ENCODE peak calls at places on chromosomes 6 and 20, in seven cellular contexts. G is Peyer's patch, Y is esophagus muscularis mucosa, J is heart left ventricle, D is GM12878, W is body of pancreas, I is H1. X is an unnamed sample.

GRCh38 chr20:39016496-39016895 is 54.4 kb downstream of the DHX35 start:
- DNase-seq in D (no peak), G (no peak), I (no peak), Y (no peak), J (no peak), W (no peak), X (no peak)

GRCh38 chr20:48783533-48784272 is 44.1 kb downstream of the PREX1 start:
- DNase-seq in J (no peak), I (no peak), G (no peak), D (no peak), W (no peak), Y (no peak), X (no peak)

GRCh38 chr6:12403201-12403826 is 113.2 kb downstream of the EDN1 start:
- DNase-seq in Y (no peak), D (no peak), W (no peak), J (no peak), I (no peak), G (no peak), X (no peak)

GRCh38 chr6:39754493-39755115 is 29.4 kb upstream of the KIF6 start:
- DNase-seq in D (no peak), W (peak; percentile 16), J (no peak), G (no peak), Y (no peak), I (no peak), X (no peak)

GRCh38 chr20:61932711-61933480 is 132.8 kb downstream of the TAF4 start:
- DNase-seq in D (no peak), G (peak; percentile 36), J (peak; percentile 19), I (peak; percentile 45), Y (no peak), W (no peak), X (no peak)

GRCh38 chr20:4602297-4602631 is 119.4 kb upstream of the PRND start:
- DNase-seq in D (no peak), J (no peak), G (no peak), W (no peak), I (no peak), Y (peak; percentile 72), X (no peak)

GRCh38 chr20:42483694-42484303 is 705.9 kb downstream of the PTPRT start:
- DNase-seq in D (no peak), Y (no peak), I (peak; percentile 87), W (peak; percentile 55), G (no peak), J (no peak), X (no peak)

GRCh38 chr20:51377132-51377531 is 165.4 kb downstream of the NFATC2 start:
- DNase-seq in Y (no peak), I (no peak), J (no peak), W (no peak), G (no peak), D (no peak), X (no peak)

GRCh38 chr6:32060966-32061655 is 22.9 kb downstream of the CYP21A2 start:
- DNase-seq in J (no peak), I (no peak), D (no peak), W (no peak), G (no peak), Y (no peak), X (no peak)

GRCh38 chr6:12769556-12770255 is 53.1 kb downstream of the PHACTR1 start:
- DNase-seq in G (no peak), D (no peak), I (no peak), J (no peak), Y (no peak), W (no peak), X (no peak)

GRCh38 chr6:43276180-43277082 is 21.6 kb upstream of the SLC22A7 start:
- DNase-seq in D (no peak), G (peak; percentile 79), J (no peak), Y (no peak), I (no peak), W (no peak), X (no peak)

GRCh38 chr20:59733326-59733725 is 129.0 kb downstream of the PHACTR3 start:
- DNase-seq in G (no peak), D (no peak), J (no peak), I (no peak), Y (no peak), W (no peak), X (no peak)

GRCh38 chr6:41201784-41202181 is 834 bp upstream of the TREML2 start:
- DNase-seq in D (no peak), I (peak; percentile 35), G (no peak), J (no peak), Y (peak; percentile 75), W (no peak), X (no peak)

GRCh38 chr20:42986143-42986773 is 203.4 kb downstream of the PTPRT start:
- DNase-seq in I (no peak), Y (peak; percentile 66), G (no peak), J (no peak), D (no peak), W (no peak), X (no peak)

GRCh38 chr20:62924567-62925419 is 1.5 kb downstream of the DIDO1 start:
- DNase-seq in D (no peak), W (peak; percentile 44), I (no peak), J (no peak), Y (no peak), G (peak; percentile 62), X (no peak)

GRCh38 chr6:79167931-79168694 is 66.4 kb downstream of the HMGN3 start:
- DNase-seq in Y (no peak), D (no peak), W (no peak), G (no peak), J (no peak), I (no peak), X (no peak)

GRCh38 chr20:17619351-17620093 is 49.6 kb downstream of the DSTN start:
- DNase-seq in Y (no peak), J (no peak), G (peak; percentile 47), D (no peak), I (no peak), W (peak; percentile 26), X (peak; percentile 9)

GRCh38 chr6:105374010-105374420 is 28.9 kb downstream of the PREP start:
- DNase-seq in D (no peak), Y (no peak), G (no peak), I (no peak), W (no peak), J (no peak), X (no peak)

GRCh38 chr20:3896853-3897252 is 7.7 kb downstream of the PANK2 start:
- DNase-seq in J (no peak), I (no peak), G (no peak), D (no peak), W (no peak), Y (no peak), X (no peak)

GRCh38 chr6:11384531-11385309 is 152.3 kb upstream of the NEDD9 start:
- DNase-seq in D (no peak), I (no peak), Y (no peak), G (no peak), J (no peak), W (no peak), X (no peak)

GRCh38 chr6:11380969-11381744 is 148.7 kb upstream of the NEDD9 start:
- DNase-seq in J (no peak), I (no peak), Y (no peak), G (no peak), W (no peak), D (no peak), X (no peak)

GRCh38 chr6:11380549-11380948 is 148.1 kb upstream of the NEDD9 start:
- DNase-seq in J (no peak), D (no peak), W (no peak), I (no peak), Y (no peak), G (no peak), X (no peak)

GRCh38 chr6:11379805-11380204 is 147.3 kb upstream of the NEDD9 start:
- DNase-seq in I (no peak), Y (no peak), G (no peak), W (no peak), D (no peak), J (no peak), X (no peak)

GRCh38 chr6:11381801-11382513 is 149.5 kb upstream of the NEDD9 start:
- DNase-seq in G (no peak), J (no peak), D (peak; percentile 92), Y (no peak), I (no peak), W (no peak), X (peak; percentile 34)
- TF ChIP-seq POLR2A in G (peak; percentile 42), J (no peak), D (peak; percentile 92), Y (no peak), I (no peak), W (no peak), X (peak; percentile 97)

DNA sequence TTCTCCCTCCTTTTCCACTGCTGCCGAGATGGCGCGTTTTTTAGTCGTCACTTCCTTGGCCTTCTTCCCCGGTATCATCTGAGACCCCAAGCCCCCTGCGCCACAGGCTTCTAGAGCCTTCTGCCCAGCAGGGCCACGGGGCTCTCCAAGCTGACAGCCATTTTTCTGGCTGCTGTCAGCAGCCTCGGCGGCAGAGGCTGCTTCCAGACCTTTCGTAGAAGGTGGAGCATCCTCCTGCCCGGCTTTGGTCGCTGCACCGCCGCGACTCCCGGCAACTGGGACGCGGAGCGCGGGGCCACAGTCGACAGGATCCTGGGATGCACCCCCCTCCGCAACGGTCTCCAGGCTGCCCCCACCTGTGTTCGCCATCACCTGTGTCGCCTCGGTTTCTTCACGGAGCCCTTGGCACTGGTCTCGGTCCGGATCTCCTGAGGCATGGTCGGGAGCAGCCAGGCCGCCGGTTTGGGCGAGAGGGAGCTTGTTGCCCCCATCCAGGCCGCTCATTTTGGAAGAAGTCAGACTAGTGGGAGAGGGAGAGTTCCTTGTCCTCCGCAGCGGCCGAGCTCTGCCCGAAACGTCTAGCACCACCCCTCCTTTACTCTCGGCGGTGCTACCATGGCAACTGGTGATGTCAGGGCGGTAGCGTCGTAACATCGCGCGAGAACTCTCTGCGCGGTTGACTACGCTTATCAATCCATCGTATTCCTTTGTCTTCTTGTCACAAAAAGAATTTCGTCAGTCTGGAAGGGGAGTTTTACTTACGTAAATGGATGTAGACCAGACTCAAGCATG is at the start of gene TSPYL4:
- DNase-seq in Y (peak; percentile 97), J (peak; percentile 95), G (peak; percentile 90), D (peak; percentile 87), I (peak; percentile 92), W (peak; percentile 94), X (peak; percentile 74)
- TF ChIP-seq POLR2A in Y (peak; percentile 48), J (peak; percentile 94), G (peak; percentile 56), D (peak; percentile 84), I (peak; percentile 77), W (peak; percentile 66), X (peak; percentile 85)

GRCh38 chr6:144006731-144007454 is 1.2 kb downstream of the PLAGL1 start:
- DNase-seq in D (no peak), Y (no peak), W (peak; percentile 20), I (no peak), G (no peak), J (peak; percentile 28), X (no peak)
- TF ChIP-seq POLR2A in D (no peak), Y (no peak), W (no peak), I (no peak), G (no peak), J (no peak), X (no peak)

GRCh38 chr6:240151-240550 is 52.1 kb upstream of the DUSP22 start:
- DNase-seq in G (no peak), J (no peak), D (no peak), Y (no peak), I (no peak), W (no peak), X (no peak)

GRCh38 chr6:232896-233640 is 59.2 kb upstream of the DUSP22 start:
- DNase-seq in J (no peak), I (no peak), Y (no peak), G (no peak), W (no peak), D (no peak), X (no peak)

GRCh38 chr6:235763-236360 is 56.4 kb upstream of the DUSP22 start:
- DNase-seq in Y (no peak), D (peak; percentile 85), J (no peak), I (no peak), G (no peak), W (no peak), X (no peak)

GRCh38 chr6:234706-235372 is 57.4 kb upstream of the DUSP22 start:
- DNase-seq in Y (no peak), J (no peak), W (no peak), I (no peak), G (no peak), D (no peak), X (no peak)

GRCh38 chr6:236519-236918 is 55.8 kb upstream of the DUSP22 start:
- DNase-seq in G (no peak), I (no peak), Y (no peak), D (no peak), J (no peak), W (no peak), X (no peak)
- TF ChIP-seq POLR2A in G (no peak), I (no peak), Y (no peak), D (no peak), J (no peak), W (no peak), X (no peak)